ENCODE peak calls at places on chromosomes 2 and 18, in seven cellular contexts. G, I, Z, N, M, C and B are unnamed samples.
A peak's percentile ranks its signal among the peaks of the same experiment; 100 is the strongest.

GRCh38 chr18:59238385-59238784 is 18.4 kb downstream of the GRP start:
- DNase-seq in G (no peak), I (no peak), Z (no peak), N (no peak), M (no peak), C (no peak), B (no peak)

GRCh38 chr2:7812231-7812995 is 869.4 kb upstream of the ID2 start:
- DNase-seq in G (no peak), I (peak; percentile 61), Z (peak; percentile 35), N (no peak), M (no peak), C (no peak), B (no peak)

GRCh38 chr18:29012364-29012763 is 835.4 kb upstream of the CDH2 start:
- DNase-seq in G (no peak), I (no peak), Z (no peak), N (no peak), M (no peak), C (no peak), B (no peak)

GRCh38 chr2:32061973-32062861 is 1.1 kb upstream of the SPAST start:
- DNase-seq in G (no peak), I (peak; percentile 28), Z (no peak), N (no peak), M (no peak), C (peak; percentile 77), B (no peak)

GRCh38 chr18:48412339-48412929 is 3.3 kb upstream of the ZBTB7C start:
- DNase-seq in G (no peak), I (peak; percentile 30), Z (no peak), N (no peak), M (no peak), C (no peak), B (no peak)

GRCh38 chr18:52544086-52544485 is 204.1 kb downstream of the DCC start:
- DNase-seq in G (no peak), I (no peak), Z (no peak), N (no peak), M (no peak), C (no peak), B (no peak)

GRCh38 chr2:16228951-16229350 is 288.6 kb downstream of the MYCN start:
- DNase-seq in G (no peak), I (no peak), Z (no peak), N (no peak), M (no peak), C (peak; percentile 20), B (no peak)

GRCh38 chr18:61502472-61502871 is 169.2 kb downstream of the CDH20 start:
- DNase-seq in G (peak; percentile 5), I (peak; percentile 74), Z (peak; percentile 41), N (no peak), M (no peak), C (no peak), B (peak; percentile 2)

GRCh38 chr2:101111917-101112771 is 39.0 kb downstream of the TBC1D8 start:
- DNase-seq in G (no peak), I (peak; percentile 93), Z (no peak), N (no peak), M (no peak), C (no peak), B (no peak)

GRCh38 chr2:43314299-43314927 is 88.0 kb upstream of the ZFP36L2 start:
- DNase-seq in G (no peak), I (no peak), Z (no peak), N (no peak), M (no peak), C (no peak), B (no peak)

GRCh38 chr2:11411768-11412448 is 54.1 kb downstream of the E2F6 start:
- DNase-seq in G (no peak), I (peak; percentile 72), Z (no peak), N (no peak), M (no peak), C (no peak), B (no peak)

GRCh38 chr18:62437520-62438329 is 85.1 kb upstream of the ZCCHC2 start:
- DNase-seq in G (no peak), I (no peak), Z (no peak), N (no peak), M (peak; percentile 11), C (peak; percentile 89), B (no peak)

GRCh38 chr2:30488012-30488659 is 41.1 kb downstream of the LCLAT1 start:
- DNase-seq in G (no peak), I (peak; percentile 18), Z (no peak), N (no peak), M (no peak), C (no peak), B (no peak)

GRCh38 chr2:237207641-237208040 is 122.0 kb downstream of the COPS8 start:
- DNase-seq in G (no peak), I (peak; percentile 91), Z (peak; percentile 92), N (peak; percentile 62), M (no peak), C (peak; percentile 86), B (no peak)

GRCh38 chr18:13614318-13614643 is 112.1 kb downstream of the FAM210A start:
- DNase-seq in G (no peak), I (no peak), Z (no peak), N (no peak), M (no peak), C (no peak), B (no peak)
- H3K4me3 ChIP-seq in G (peak overlapping the region; percentile 73), I (no peak overlapping the region), Z (no peak overlapping the region), N (no peak overlapping the region), M (peak overlapping the region; percentile 4), C (no peak overlapping the region), B (no peak overlapping the region)

DNA sequence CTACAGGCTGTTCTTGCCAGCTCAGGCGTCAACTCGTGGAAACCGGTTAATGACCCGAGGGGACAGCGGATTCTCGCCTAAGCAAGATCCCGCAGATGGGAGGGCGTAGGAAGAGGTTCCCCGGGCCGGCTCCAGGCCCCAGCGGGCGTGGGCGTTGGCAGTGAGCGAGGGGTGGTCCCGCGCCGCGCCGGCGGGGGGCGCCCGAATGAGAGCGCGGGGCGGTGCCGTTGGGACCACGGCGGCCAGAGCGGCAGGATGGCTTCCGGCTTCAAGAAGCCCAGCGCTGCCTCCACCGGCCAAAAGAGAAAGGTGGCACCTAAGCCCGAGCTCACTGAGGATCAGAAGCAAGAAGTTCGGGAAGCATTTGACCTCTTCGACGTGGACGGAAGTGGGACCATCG is at the start of gene CETN1:
- DNase-seq in G (no peak), I (no peak), Z (no peak), N (no peak), M (no peak), C (no peak), B (no peak)
- TF ChIP-seq CTCF in G (no peak), I (no peak), Z (no peak), N (no peak), M (no peak), C (no peak), B (no peak)

GRCh38 chr2:191854385-191855372 is 7.8 kb upstream of the CAVIN2 start:
- DNase-seq in G (no peak), I (no peak), Z (no peak), N (no peak), M (no peak), C (no peak), B (no peak)
- H3K4me3 ChIP-seq in G (no peak overlapping the region), I (no peak overlapping the region), Z (no peak overlapping the region), N (no peak overlapping the region), M (no peak overlapping the region), C (no peak overlapping the region), B (no peak overlapping the region)

GRCh38 chr2:134226561-134226960 is 27.3 kb upstream of the MGAT5 start:
- DNase-seq in G (no peak), I (no peak), Z (no peak), N (no peak), M (no peak), C (no peak), B (no peak)

GRCh38 chr2:134230885-134231284 is 23.0 kb upstream of the MGAT5 start:
- DNase-seq in G (no peak), I (no peak), Z (no peak), N (no peak), M (no peak), C (no peak), B (no peak)

GRCh38 chr2:134227666-134228065 is 26.2 kb upstream of the MGAT5 start:
- DNase-seq in G (no peak), I (no peak), Z (no peak), N (no peak), M (no peak), C (no peak), B (no peak)

GRCh38 chr2:134229540-134229939 is 24.3 kb upstream of the MGAT5 start:
- DNase-seq in G (no peak), I (no peak), Z (no peak), N (no peak), M (no peak), C (no peak), B (no peak)

GRCh38 chr2:134228493-134228903 is 25.4 kb upstream of the MGAT5 start:
- DNase-seq in G (no peak), I (no peak), Z (no peak), N (no peak), M (no peak), C (no peak), B (no peak)
- TF ChIP-seq CTCF in G (peak; percentile 21), I (peak; percentile 41), Z (peak; percentile 31), N (peak; percentile 11), M (no peak), C (no peak), B (peak; percentile 86)

DNA sequence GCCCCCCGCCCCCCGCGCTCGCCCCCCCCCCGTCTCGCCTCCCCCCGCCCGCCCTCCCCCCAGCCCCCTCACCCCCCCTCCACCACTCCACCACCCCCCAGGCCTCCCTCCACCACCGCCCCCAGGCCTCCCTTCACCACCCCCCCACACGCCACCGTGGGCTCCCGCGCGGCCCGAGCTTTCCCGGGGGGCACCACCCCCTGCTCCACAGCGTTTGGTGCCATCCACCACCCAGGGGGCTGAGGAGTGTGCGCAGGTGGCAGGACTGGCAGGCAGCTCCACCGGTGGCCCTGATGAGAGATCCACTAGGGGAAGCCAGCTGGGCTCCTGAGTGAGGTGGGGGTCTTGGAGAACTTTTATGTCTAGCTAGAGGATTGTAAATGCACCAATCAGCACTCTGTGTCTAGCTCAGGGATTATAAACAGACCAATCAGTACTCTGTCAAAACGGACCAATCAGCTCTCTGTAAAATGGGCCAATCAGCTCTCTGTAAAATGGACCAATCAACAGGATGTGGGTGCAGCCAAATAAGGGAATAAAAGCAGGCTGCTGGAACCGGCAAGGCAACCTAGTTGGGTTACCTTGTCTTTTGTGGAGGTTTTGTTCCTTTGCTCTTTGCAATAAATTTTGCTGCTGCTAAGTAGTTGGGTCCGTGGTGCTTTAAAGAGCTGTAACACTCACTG is 43.0 kb upstream of the ITSN2 start:
- DNase-seq in G (no peak), I (no peak), Z (no peak), N (no peak), M (no peak), C (no peak), B (no peak)
- H3K4me3 ChIP-seq in G (no peak overlapping the region), I (no peak overlapping the region), Z (no peak overlapping the region), N (no peak overlapping the region), M (no peak overlapping the region), C (no peak overlapping the region), B (no peak overlapping the region)

DNA sequence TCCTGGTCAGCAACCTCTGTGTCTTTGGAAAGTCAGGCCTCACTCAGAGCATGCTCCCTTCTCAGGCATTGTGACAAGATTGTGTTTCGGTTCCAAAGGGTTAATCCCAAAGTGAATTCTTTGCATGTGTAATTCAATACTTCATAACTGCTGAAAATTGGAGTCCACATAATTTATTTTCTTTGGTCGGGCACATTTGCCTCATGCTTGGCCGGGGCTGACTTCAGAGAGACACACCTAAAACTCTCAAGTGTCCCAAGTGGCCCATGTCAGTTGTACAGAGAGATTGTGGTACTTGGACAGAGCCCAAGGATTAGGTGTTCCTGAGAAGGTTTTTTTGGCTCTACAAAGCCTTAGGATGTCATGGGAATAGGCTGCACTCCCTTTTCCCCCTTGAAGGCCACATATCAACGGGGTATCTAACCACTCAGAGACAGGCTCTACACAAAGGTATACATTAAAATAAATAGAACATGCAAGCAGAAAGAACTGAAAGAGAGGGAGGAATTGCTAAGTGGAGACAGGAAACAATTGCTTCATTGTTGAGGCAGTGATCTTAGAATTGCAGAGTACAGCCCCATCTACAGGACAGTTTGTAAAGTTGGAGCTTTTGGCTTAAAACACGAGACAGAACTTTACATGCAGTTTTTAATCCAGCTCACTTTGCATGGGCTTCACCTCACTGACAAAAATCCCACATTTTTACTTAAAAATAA is 1232.3 kb upstream of the ZEB2 start:
- DNase-seq in G (no peak), I (peak; percentile 94), Z (peak; percentile 61), N (no peak), M (no peak), C (peak; percentile 74), B (peak; percentile 45)
- TF ChIP-seq CTCF in G (peak; percentile 69), I (peak; percentile 75), Z (peak; percentile 74), N (peak; percentile 56), M (no peak), C (peak; percentile 66), B (peak; percentile 83)